ENCODE peak calls at places on chromosome 21, in eight cellular contexts. C is cardiac fibroblast, N is bronchial epithelial cell, X is Panc1, Z is A549, A is epithelial cell of proximal tubule, W is testis, H is breast epithelium. S is an unnamed sample.
A peak's percentile ranks its signal among the peaks of the same experiment; 100 is the strongest.

GRCh38 chr21:42414928-42415769 is 11.4 kb downstream of the UBASH3A start:
- DNase-seq in C (peak; percentile 56), N (peak; percentile 83), X (no peak), Z (peak; percentile 78), A (peak; percentile 33), W (peak; percentile 37), H (no peak), S (no peak)

GRCh38 chr21:28644762-28645161 is 347.9 kb downstream of the LTN1 start:
- DNase-seq in C (peak; percentile 41), N (peak; percentile 75), X (no peak), Z (no peak), A (no peak), W (no peak), H (peak; percentile 35), S (no peak)

GRCh38 chr21:41631564-41632461 is 123.9 kb upstream of the TMPRSS2 start:
- DNase-seq in C (peak; percentile 65), N (peak; percentile 77), X (no peak), Z (peak; percentile 65), A (no peak), W (no peak), H (peak; percentile 82), S (no peak)

GRCh38 chr21:40140675-40141074 is 273.4 kb downstream of the PCP4 start:
- DNase-seq in C (no peak), N (no peak), X (no peak), Z (no peak), A (no peak), W (no peak), H (no peak), S (no peak)

GRCh38 chr21:33430858-33431257 is 27.6 kb downstream of the IFNGR2 start:
- DNase-seq in C (no peak), N (no peak), X (no peak), Z (no peak), A (no peak), W (no peak), H (no peak), S (no peak)

GRCh38 chr21:28473530-28474225 is 519.0 kb downstream of the LTN1 start:
- DNase-seq in C (peak; percentile 60), N (no peak), X (no peak), Z (no peak), A (no peak), W (no peak), H (no peak), S (no peak)

GRCh38 chr21:33684923-33685560 is 42.7 kb downstream of the ITSN1 start:
- DNase-seq in C (peak; percentile 40), N (peak; percentile 61), X (no peak), Z (no peak), A (no peak), W (no peak), H (no peak), S (no peak)

GRCh38 chr21:39316062-39316461 is 2.6 kb upstream of the BRWD1 start:
- DNase-seq in C (no peak), N (peak; percentile 48), X (no peak), Z (no peak), A (no peak), W (no peak), H (no peak), S (no peak)

GRCh38 chr21:43959231-43960041 is 52.7 kb upstream of the TRAPPC10 start:
- DNase-seq in C (no peak), N (no peak), X (no peak), Z (no peak), A (no peak), W (no peak), H (no peak), S (no peak)

GRCh38 chr21:29056005-29056404 is 17.4 kb downstream of the CCT8 start:
- DNase-seq in C (peak; percentile 21), N (peak; percentile 32), X (no peak), Z (peak; percentile 4), A (no peak), W (no peak), H (no peak), S (no peak)

GRCh38 chr21:46347791-46348381 is 23.9 kb downstream of the PCNT start:
- DNase-seq in C (peak; percentile 28), N (no peak), X (no peak), Z (no peak), A (no peak), W (no peak), H (no peak), S (no peak)

GRCh38 chr21:42632771-42633690 is 20.4 kb upstream of the PDE9A start:
- DNase-seq in C (no peak), N (no peak), X (no peak), Z (no peak), A (no peak), W (no peak), H (no peak), S (no peak)

GRCh38 chr21:43884861-43885370 is 19.9 kb downstream of the AGPAT3 start:
- DNase-seq in C (no peak), N (no peak), X (no peak), Z (no peak), A (no peak), W (peak; percentile 51), H (no peak), S (no peak)

GRCh38 chr21:31460985-31461384 is 116.9 kb upstream of the TIAM1 start:
- DNase-seq in C (no peak), N (no peak), X (no peak), Z (no peak), A (no peak), W (no peak), H (no peak), S (no peak)

GRCh38 chr21:31459457-31459856 is 115.4 kb upstream of the TIAM1 start:
- DNase-seq in C (no peak), N (no peak), X (no peak), Z (peak; percentile 44), A (no peak), W (peak; percentile 36), H (no peak), S (no peak)

GRCh38 chr21:31456201-31456600 is 112.1 kb upstream of the TIAM1 start:
- DNase-seq in C (no peak), N (no peak), X (no peak), Z (no peak), A (no peak), W (no peak), H (no peak), S (no peak)

GRCh38 chr21:31455506-31455905 is 111.4 kb upstream of the TIAM1 start:
- DNase-seq in C (no peak), N (no peak), X (no peak), Z (no peak), A (no peak), W (no peak), H (no peak), S (no peak)

GRCh38 chr21:31457675-31458074 is 113.6 kb upstream of the TIAM1 start:
- DNase-seq in C (no peak), N (no peak), X (no peak), Z (peak; percentile 1), A (no peak), W (peak; percentile 41), H (no peak), S (no peak)
- TF ChIP-seq CTCF in C (no peak), N (no peak), X (no peak), Z (no peak), A (peak; percentile 36), W (no peak), H (no peak), S (no peak)

DNA sequence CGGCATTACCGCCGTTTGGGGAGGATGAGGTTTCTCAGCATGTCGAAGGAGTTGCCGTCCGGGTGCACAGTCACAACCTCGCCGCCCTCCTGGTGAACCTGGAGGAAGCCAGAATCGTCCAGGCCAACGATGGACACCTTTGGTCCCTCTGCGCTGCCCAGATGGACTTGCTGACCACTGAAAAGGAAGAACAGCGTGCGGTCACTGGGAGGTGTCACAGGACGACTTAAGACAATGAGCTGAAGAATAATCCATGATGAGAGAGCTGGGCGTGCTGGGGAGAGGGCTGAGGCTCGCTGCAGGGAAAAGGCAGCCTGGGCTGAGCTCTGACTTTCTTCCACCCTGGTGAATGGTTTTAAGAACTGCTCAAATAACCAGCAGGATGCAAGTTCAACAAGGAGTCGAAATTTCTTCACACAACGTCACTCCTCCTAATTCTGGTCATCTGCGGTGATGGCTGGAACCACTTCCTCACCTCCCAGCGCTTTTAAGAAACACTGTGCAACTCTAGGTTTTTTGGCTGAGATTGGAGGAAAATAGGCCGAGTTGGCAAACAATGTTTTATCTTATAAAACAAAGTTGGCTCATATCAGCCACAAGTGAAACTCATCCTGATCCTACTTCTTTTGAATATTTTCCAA is 55.4 kb downstream of the SIM2 start:
- DNase-seq in C (no peak), N (no peak), X (no peak), Z (no peak), A (no peak), W (no peak), H (no peak), S (no peak)
- TF ChIP-seq CTCF in C (no peak), N (no peak), X (no peak), Z (no peak), A (no peak), W (no peak), H (no peak), S (no peak)

GRCh38 chr21:30689822-30690221 is 28.8 kb downstream of the KRTAP21-3 start:
- DNase-seq in C (no peak), N (no peak), X (no peak), Z (no peak), A (no peak), W (no peak), H (no peak), S (no peak)

GRCh38 chr21:30680586-30680985 is 37.9 kb downstream of the KRTAP20-3 start:
- DNase-seq in C (no peak), N (no peak), X (no peak), Z (no peak), A (no peak), W (no peak), H (no peak), S (no peak)

DNA sequence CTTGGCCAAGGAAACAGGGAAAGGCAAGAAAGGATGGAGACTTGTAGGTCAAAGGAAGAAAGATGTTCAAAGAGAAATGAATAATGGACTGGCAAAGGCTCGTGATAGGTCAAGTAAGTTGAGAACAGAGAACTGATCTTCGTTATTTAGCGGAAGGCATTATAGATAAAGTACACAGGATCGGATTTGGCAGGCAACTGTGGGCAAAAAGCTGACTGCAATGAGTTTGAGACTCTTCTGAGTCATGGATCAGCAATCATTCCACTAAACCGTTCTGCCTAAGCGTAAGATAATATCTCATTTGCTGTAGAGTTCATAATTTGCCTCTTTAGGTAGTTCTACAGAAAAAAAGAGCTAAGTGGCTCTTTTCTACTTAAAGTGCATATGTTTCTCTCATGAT is 34.1 kb downstream of the KRTAP21-3 start:
- DNase-seq in C (no peak), N (no peak), X (no peak), Z (no peak), A (no peak), W (no peak), H (no peak), S (no peak)
- TF ChIP-seq CTCF in C (no peak), N (no peak), X (no peak), Z (no peak), A (no peak), W (no peak), H (no peak), S (no peak)

GRCh38 chr21:25421327-25422028 is 185.8 kb downstream of the MRPL39 start:
- DNase-seq in C (peak; percentile 69), N (peak; percentile 4), X (peak; percentile 30), Z (peak; percentile 14), A (peak; percentile 37), W (peak; percentile 49), H (no peak), S (peak; percentile 8)
- TF ChIP-seq CTCF in C (peak; percentile 50), N (peak; percentile 31), X (peak; percentile 58), Z (no peak), A (peak; percentile 80), W (peak; percentile 17), H (no peak), S (peak; percentile 62)

S was measured in AG09319.